ENCODE peak calls at places on chromosomes 1 and 21, in seven cellular contexts. R is right lobe of liver, L is mesothelial cell of epicardium, I is transverse colon, N is Peyer's patch, O is spleen, M is tibial nerve. F is an unnamed sample.

GRCh38 chr1:6872573-6873261 is 87.5 kb downstream of the CAMTA1 start:
- DNase-seq in R (no peak), I (no peak), N (no peak), M (no peak), L (no peak), O (no peak), F (peak; percentile 64)

GRCh38 chr1:40868051-40868723 is 6.0 kb upstream of the CITED4 start:
- DNase-seq in R (no peak), O (no peak), M (no peak), N (no peak), L (no peak), I (no peak), F (peak; percentile 76)

GRCh38 chr1:229224308-229224707 is 46.6 kb upstream of the RAB4A start:
- DNase-seq in I (no peak), L (no peak), O (no peak), R (no peak), N (no peak), M (no peak), F (peak; percentile 31)

GRCh38 chr1:5943373-5944068 is 48.7 kb downstream of the NPHP4 start:
- DNase-seq in L (no peak), N (no peak), R (peak; percentile 22), O (no peak), I (no peak), M (no peak), F (no peak)

GRCh38 chr1:8754993-8755392 is 62.4 kb downstream of the RERE start:
- DNase-seq in N (no peak), M (no peak), L (no peak), O (no peak), R (peak; percentile 52), I (peak; percentile 20), F (no peak)

GRCh38 chr1:41286486-41286885 is 44.4 kb upstream of the SCMH1 start:
- DNase-seq in M (no peak), N (no peak), O (no peak), R (no peak), L (no peak), I (no peak), F (no peak)

GRCh38 chr1:43493661-43494450 is 36.8 kb upstream of the PTPRF start:
- DNase-seq in M (no peak), O (no peak), L (no peak), I (no peak), R (no peak), N (no peak), F (peak; percentile 14)

GRCh38 chr1:40840526-40841323 is 21.4 kb downstream of the CITED4 start:
- DNase-seq in N (no peak), I (no peak), R (no peak), O (peak; percentile 8), M (no peak), L (no peak), F (no peak)

GRCh38 chr1:41613646-41614592 is 129.4 kb upstream of the EDN2 start:
- DNase-seq in O (no peak), L (no peak), N (no peak), M (no peak), I (no peak), R (no peak), F (no peak)

GRCh38 chr1:210384625-210385024 is 55.9 kb downstream of the HHAT start:
- DNase-seq in O (no peak), I (no peak), R (no peak), L (no peak), N (no peak), M (no peak), F (peak; percentile 77)

GRCh38 chr21:44911384-44912157 is 9.1 kb downstream of the ITGB2 start:
- DNase-seq in I (peak; percentile 90), L (no peak), N (peak; percentile 96), R (peak; percentile 93), M (peak; percentile 70), O (peak; percentile 93), F (no peak)

GRCh38 chr1:40143891-40144575 is 17.2 kb upstream of the RLF start:
- DNase-seq in O (no peak), N (peak; percentile 47), I (peak; percentile 53), R (peak; percentile 69), M (peak; percentile 88), L (peak; percentile 54), F (peak; percentile 63)

GRCh38 chr1:53176452-53177344 is 19.9 kb upstream of the CPT2 start:
- DNase-seq in I (peak; percentile 33), N (no peak), M (no peak), R (peak; percentile 91), O (no peak), L (no peak), F (no peak)
- TF ChIP-seq CTCF in I (peak; percentile 24), N (no peak), M (no peak), R (peak; percentile 65), O (no peak), L (no peak), F (peak; percentile 40)

GRCh38 chr1:244387415-244387814 is 64.3 kb downstream of the ADSS2 start:
- DNase-seq in M (no peak), I (no peak), L (no peak), N (no peak), R (no peak), O (no peak), F (no peak)

GRCh38 chr1:244386595-244386994 is 65.1 kb downstream of the ADSS2 start:
- DNase-seq in M (no peak), L (no peak), I (no peak), R (no peak), O (no peak), N (no peak), F (no peak)

GRCh38 chr1:244384066-244384465 is 67.6 kb downstream of the ADSS2 start:
- DNase-seq in M (no peak), N (no peak), R (no peak), I (no peak), L (peak; percentile 24), O (no peak), F (no peak)

GRCh38 chr1:244381887-244382565 is 69.7 kb downstream of the ADSS2 start:
- DNase-seq in N (no peak), M (no peak), L (peak; percentile 17), I (no peak), R (no peak), O (no peak), F (peak; percentile 63)

GRCh38 chr1:244383278-244383884 is 68.3 kb downstream of the ADSS2 start:
- DNase-seq in O (no peak), M (no peak), N (no peak), I (no peak), L (no peak), R (no peak), F (no peak)
- TF ChIP-seq CTCF in O (no peak), M (no peak), N (no peak), I (no peak), L (peak; percentile 14), R (no peak), F (no peak)

GRCh38 chr1:167578935-167579521 is 25.5 kb upstream of the CREG1 start:
- DNase-seq in I (no peak), R (no peak), M (no peak), N (no peak), O (no peak), L (no peak), F (no peak)

GRCh38 chr1:167579986-167580385 is 26.4 kb upstream of the CREG1 start:
- DNase-seq in I (no peak), R (no peak), O (no peak), M (no peak), L (no peak), N (no peak), F (no peak)

GRCh38 chr1:167573035-167573434 is 19.5 kb upstream of the CREG1 start:
- DNase-seq in N (no peak), R (no peak), I (no peak), M (no peak), L (no peak), O (no peak), F (no peak)

DNA sequence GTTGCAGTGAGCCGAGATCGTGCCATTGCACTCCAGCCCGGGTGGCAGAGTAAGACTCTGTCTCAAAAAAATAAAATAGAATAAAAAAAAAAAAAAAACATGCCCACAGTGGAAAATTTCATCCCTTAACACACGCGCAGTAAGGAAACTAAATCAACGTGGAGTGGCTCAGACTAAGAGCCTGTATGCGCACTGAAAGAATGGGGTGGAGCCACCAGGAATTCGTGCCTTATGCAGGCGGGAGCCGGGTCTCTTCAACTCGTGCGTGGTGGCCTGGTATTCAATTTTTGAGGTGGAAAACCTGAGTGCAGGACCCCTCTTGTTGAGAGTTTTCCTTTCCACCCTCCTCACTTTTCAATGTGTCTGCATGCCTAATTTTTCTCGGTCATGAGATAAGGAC is 22.1 kb upstream of the CREG1 start:
- DNase-seq in O (no peak), N (no peak), R (no peak), I (no peak), L (no peak), M (no peak), F (no peak)
- TF ChIP-seq CTCF in O (no peak), N (no peak), R (no peak), I (no peak), L (no peak), M (no peak), F (no peak)

GRCh38 chr1:205273551-205273982 is 45.8 kb downstream of the TMCC2 start:
- DNase-seq in M (peak; percentile 88), L (peak; percentile 91), O (peak; percentile 95), R (peak; percentile 86), N (peak; percentile 89), I (peak; percentile 92), F (peak; percentile 67)
- TF ChIP-seq CTCF in M (peak; percentile 98), L (peak; percentile 95), O (peak; percentile 99), R (peak; percentile 97), N (peak; percentile 99), I (peak; percentile 96), F (peak; percentile 98)

GRCh38 chr1:202122639-202123335 is at the start of gene GPR37L1:
- DNase-seq in L (no peak), M (peak; percentile 40), O (no peak), N (no peak), I (no peak), R (peak; percentile 70), F (peak; percentile 36)
- TF ChIP-seq CTCF in L (no peak), M (peak; percentile 86), O (peak; percentile 7), N (no peak), I (peak; percentile 7), R (peak; percentile 57), F (peak; percentile 61)

GRCh38 chr1:36523850-36524249 is 41.1 kb upstream of the CSF3R start:
- DNase-seq in O (no peak), I (no peak), L (no peak), R (peak; percentile 23), M (no peak), N (no peak), F (no peak)
- TF ChIP-seq CTCF in O (no peak), I (no peak), L (no peak), R (no peak), M (no peak), N (no peak), F (no peak)

F was measured in astrocyte of the spinal cord.